ENCODE peak calls at places on chromosomes 5 and 9, in five cellular contexts. Y is hepatocyte, Q is fibroblast of mammary gland, T is psoas muscle, H is kidney epithelial cell. A is an unnamed sample.

GRCh38 chr5:77642915-77643653 is 4.6 kb upstream of the OTP start:
- DNase-seq in Y (no peak), T (no peak), Q (no peak), H (no peak), A (no peak)

GRCh38 chr5:96629774-96630173 is 32.4 kb upstream of the CAST start:
- DNase-seq in H (peak), T (no peak), Y (no peak), Q (peak), A (peak)

GRCh38 chr9:112334319-112334828 is 955 bp upstream of the PTBP3 start:
- DNase-seq in T (no peak), H (no peak), Y (peak), Q (peak), A (peak)

GRCh38 chr5:78908173-78908901 is 76.8 kb downstream of the ARSB start:
- DNase-seq in Y (peak), Q (peak), H (no peak), T (peak), A (peak)

GRCh38 chr5:380701-381309 is 59.3 kb downstream of the AHRR start:
- DNase-seq in Q (peak), Y (no peak), T (no peak), H (no peak), A (peak)

GRCh38 chr5:111313017-111313724 is 89.0 kb downstream of the CAMK4 start:
- DNase-seq in T (no peak), H (no peak), Q (no peak), Y (no peak), A (no peak)

GRCh38 chr5:4101189-4101588 is 505.6 kb downstream of the IRX1 start:
- DNase-seq in H (no peak), Q (no peak), T (no peak), Y (no peak), A (no peak)

GRCh38 chr5:150024241-150024984 is 23.9 kb downstream of the HMGXB3 start:
- DNase-seq in Q (no peak), Y (no peak), T (no peak), H (no peak), A (no peak)

GRCh38 chr5:75656311-75657003 is 45.2 kb downstream of the ANKDD1B start:
- DNase-seq in T (no peak), Y (no peak), H (no peak), Q (peak), A (peak)

GRCh38 chr9:135718616-135719015 is 16.6 kb downstream of the KCNT1 start:
- DNase-seq in Y (no peak), H (no peak), T (no peak), Q (peak), A (no peak)

GRCh38 chr5:32703957-32704356 is 7.2 kb upstream of the NPR3 start:
- DNase-seq in H (no peak), T (no peak), Q (no peak), Y (no peak), A (no peak)
- H3K4me3 ChIP-seq in H (no peak), T (no peak), Q (no peak), Y (no peak), A (no peak)

DNA sequence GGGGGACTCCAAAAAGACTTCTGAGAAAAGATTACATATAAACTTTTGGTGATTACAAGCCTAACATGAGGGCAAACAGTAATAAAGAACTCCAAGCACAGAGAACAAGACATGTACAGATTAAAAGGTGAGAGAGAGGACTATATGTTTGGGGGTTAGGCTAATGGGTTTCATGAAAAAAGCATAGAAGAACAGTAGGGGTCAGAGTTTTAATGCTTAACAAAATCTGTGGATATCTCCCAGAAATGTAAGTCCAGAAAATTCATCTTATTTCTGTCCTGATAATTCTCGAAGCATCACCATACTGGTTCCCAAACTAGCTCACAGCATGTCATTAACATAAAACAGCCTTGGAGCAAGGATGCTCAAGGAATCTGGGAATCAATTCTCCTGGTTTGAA is 137.2 kb downstream of the ARRDC3 start:
- DNase-seq in Q (peak), H (no peak), T (no peak), Y (no peak), A (peak)
- TF ChIP-seq CTCF in Q (peak), H (no peak), T (no peak), Y (no peak), A (peak)

DNA sequence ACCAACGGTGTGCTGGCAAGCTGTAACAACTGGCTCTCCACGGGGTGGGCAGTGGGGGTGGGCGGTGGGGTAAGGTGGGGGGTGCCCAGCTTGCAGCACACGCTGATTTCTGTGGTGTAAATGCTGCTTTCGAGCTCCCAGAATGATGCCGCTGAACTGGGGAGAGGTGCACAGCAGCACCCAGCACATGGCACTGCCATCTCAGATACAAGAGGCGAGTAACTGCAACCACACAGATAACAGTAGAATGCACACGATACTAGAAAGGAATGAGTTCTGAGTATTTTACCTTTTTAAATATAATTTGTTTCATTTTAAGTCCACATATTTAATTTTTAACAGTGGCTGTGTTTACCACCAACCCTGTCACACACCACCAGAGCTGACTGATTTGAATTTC is 87.9 kb downstream of the SEMA4D start:
- DNase-seq in T (peak), Q (no peak), Y (no peak), H (no peak), A (no peak)
- H3K4me3 ChIP-seq in T (no peak), Q (no peak), Y (no peak), H (no peak), A (no peak)

GRCh38 chr9:38136386-38136785 is 67.4 kb upstream of the SHB start:
- DNase-seq in Q (no peak), T (no peak), H (no peak), Y (no peak), A (no peak)

GRCh38 chr9:38133595-38133994 is 64.6 kb upstream of the SHB start:
- DNase-seq in T (no peak), Y (no peak), Q (no peak), H (no peak), A (no peak)

GRCh38 chr9:38134578-38134977 is 65.6 kb upstream of the SHB start:
- DNase-seq in H (no peak), Y (no peak), T (no peak), Q (no peak), A (no peak)

GRCh38 chr9:38138276-38138675 is 69.2 kb upstream of the SHB start:
- DNase-seq in Q (no peak), T (no peak), Y (no peak), H (no peak), A (no peak)

GRCh38 chr9:38137342-38137741 is 68.3 kb upstream of the SHB start:
- DNase-seq in T (no peak), Q (no peak), Y (no peak), H (no peak), A (no peak)
- TF ChIP-seq CTCF in T (no peak), Q (no peak), Y (no peak), H (no peak), A (no peak)

DNA sequence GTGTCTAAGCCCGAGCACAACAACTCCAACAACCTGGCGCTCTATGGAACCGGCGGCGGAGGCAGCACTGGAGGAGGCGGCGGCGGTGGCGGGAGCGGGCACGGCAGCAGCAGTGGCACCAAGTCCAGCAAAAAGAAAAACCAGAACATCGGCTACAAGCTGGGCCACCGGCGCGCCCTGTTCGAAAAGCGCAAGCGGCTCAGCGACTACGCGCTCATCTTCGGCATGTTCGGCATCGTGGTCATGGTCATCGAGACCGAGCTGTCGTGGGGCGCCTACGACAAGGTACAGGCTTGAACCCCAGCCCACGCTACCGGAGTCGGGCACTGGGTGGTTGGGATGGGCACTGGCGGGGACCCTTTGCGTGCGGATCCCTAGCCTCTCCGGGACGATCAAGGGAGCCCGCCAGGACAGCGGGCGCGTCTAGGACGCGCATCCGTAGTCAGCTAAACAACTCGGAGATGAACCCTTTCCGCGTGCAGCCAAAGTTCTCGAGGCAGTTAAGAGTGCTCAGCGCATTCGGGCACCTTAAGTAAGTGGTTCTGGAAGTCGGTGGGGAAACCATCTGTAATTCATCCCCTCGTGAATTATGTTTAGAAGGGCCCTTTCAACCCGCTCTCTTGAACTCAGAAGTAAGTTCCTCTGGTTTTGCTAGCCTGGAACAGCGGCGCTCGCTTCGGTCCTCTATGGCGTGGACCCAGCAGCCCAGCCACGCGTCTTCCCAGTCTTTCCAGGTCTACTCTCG is 1.3 kb downstream of the KCNN2 start:
- DNase-seq in H (no peak), Y (peak), Q (no peak), T (peak), A (peak)
- H3K4me3 ChIP-seq in H (no peak), Y (peak), Q (no peak), T (peak), A (no peak)

GRCh38 chr5:53091304-53091703 is 18.3 kb downstream of the MOCS2 start:
- DNase-seq in H (no peak), Y (no peak), T (no peak), Q (peak), A (peak)
- TF ChIP-seq CTCF in H (peak), Y (no peak), T (no peak), Q (peak), A (no peak)

GRCh38 chr9:16196206-16196605 is 643.4 kb downstream of the CCDC171 start:
- DNase-seq in H (no peak), T (no peak), Y (no peak), Q (no peak), A (peak)

GRCh38 chr9:16192403-16193017 is 639.7 kb downstream of the CCDC171 start:
- DNase-seq in Q (peak), T (no peak), Y (no peak), H (no peak), A (peak)

GRCh38 chr9:16191691-16192402 is 639.0 kb downstream of the CCDC171 start:
- DNase-seq in Q (peak), T (peak), H (no peak), Y (peak), A (peak)

GRCh38 chr9:16191237-16191636 is 638.4 kb downstream of the CCDC171 start:
- DNase-seq in H (no peak), Y (no peak), T (no peak), Q (peak), A (peak)
- H3K4me3 ChIP-seq in H (no peak), Y (no peak), T (no peak), Q (no peak), A (no peak)

DNA sequence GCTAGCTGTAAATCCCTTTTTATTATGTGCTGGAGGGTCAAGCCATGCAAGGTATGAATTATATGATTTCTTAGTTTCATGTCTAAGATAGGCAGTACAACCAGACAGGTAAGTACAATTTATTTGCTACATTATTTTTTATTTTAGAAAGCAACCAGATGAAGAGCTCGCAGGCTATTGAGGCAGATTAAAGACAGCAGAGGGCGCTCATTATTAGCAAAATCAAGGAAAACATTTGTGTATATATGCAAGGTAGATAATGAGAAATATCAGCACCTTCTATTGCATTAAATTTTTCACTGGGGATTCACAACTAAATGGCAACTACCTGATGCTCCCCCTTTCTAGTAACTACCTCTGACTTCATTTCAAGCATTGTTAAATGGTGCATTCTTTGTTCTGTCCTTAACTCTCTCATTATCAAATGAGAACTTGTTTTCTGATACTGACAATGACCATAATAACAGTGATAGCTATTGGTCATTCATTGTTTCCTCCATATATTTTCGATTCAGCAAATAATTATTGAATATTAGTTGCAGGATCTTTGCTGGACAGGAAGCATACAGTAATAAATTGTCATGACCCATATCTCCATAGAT is 8.6 kb downstream of the SCGB3A2 start:
- DNase-seq in Q (peak), Y (peak), T (no peak), H (no peak), A (peak)
- TF ChIP-seq CTCF in Q (peak), Y (peak), T (peak), H (no peak), A (peak)

DNA sequence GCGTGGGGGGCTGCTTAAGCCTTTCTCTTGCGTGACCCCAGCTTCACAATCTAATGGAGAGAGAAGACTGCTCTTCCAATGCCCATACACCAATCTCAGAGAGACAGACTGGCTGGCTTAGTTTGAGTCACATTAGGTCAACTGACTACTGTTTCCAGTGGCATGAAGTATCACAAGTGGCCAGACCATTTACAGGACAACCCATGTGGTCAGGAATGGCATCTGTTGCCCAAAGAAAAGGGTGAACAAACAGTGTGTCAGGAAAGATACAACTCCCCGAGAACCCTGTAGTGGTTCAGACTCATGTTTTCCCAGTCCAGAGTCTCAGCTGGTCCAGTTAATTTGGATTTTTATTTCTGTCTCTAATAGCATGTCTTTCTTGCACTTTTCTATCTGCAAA is 177.4 kb upstream of the IL12B start:
- DNase-seq in H (no peak), T (no peak), Q (no peak), Y (no peak), A (no peak)
- H3K4me3 ChIP-seq in H (no peak), T (no peak), Q (no peak), Y (no peak), A (no peak)